ENCODE peak calls at places on chromosomes 1 and 21, in eight cellular contexts. One of them, this sample, is unnamed.

GRCh38 chr1:219066631-219067349 is 106.9 kb upstream of the LYPLAL1 start:
- DNase-seq in uterus: peak; percentile 39
- DNase-seq in sigmoid colon: no peak
- DNase-seq in adrenal gland: no peak
- DNase-seq in spleen: no peak
- DNase-seq in ovary: no peak
- DNase-seq in right lobe of liver: no peak
- DNase-seq in esophagus muscularis mucosa: no peak
- DNase-seq in this sample: no peak

GRCh38 chr1:51729156-51729823 is 112.4 kb downstream of the OSBPL9 start:
- DNase-seq in right lobe of liver: peak; percentile 97
- DNase-seq in sigmoid colon: peak; percentile 84
- DNase-seq in adrenal gland: peak; percentile 96
- DNase-seq in ovary: peak; percentile 87
- DNase-seq in uterus: peak; percentile 79
- DNase-seq in esophagus muscularis mucosa: no peak
- DNase-seq in spleen: peak; percentile 98
- DNase-seq in this sample: peak; percentile 99

GRCh38 chr1:3035871-3036645 is 14.8 kb downstream of the ACTRT2 start:
- DNase-seq in right lobe of liver: no peak
- DNase-seq in esophagus muscularis mucosa: no peak
- DNase-seq in ovary: no peak
- DNase-seq in sigmoid colon: peak; percentile 54
- DNase-seq in spleen: peak; percentile 38
- DNase-seq in uterus: no peak
- DNase-seq in adrenal gland: no peak
- DNase-seq in this sample: no peak

GRCh38 chr1:201480231-201481003 is 11.4 kb upstream of the PHLDA3 start:
- DNase-seq in spleen: peak; percentile 92
- DNase-seq in right lobe of liver: peak; percentile 85
- DNase-seq in uterus: peak; percentile 85
- DNase-seq in esophagus muscularis mucosa: no peak
- DNase-seq in adrenal gland: peak; percentile 80
- DNase-seq in ovary: peak; percentile 67
- DNase-seq in sigmoid colon: peak; percentile 92
- DNase-seq in this sample: peak; percentile 86

GRCh38 chr1:186985889-186986491 is 157.2 kb downstream of the PLA2G4A start:
- DNase-seq in ovary: no peak
- DNase-seq in uterus: no peak
- DNase-seq in sigmoid colon: no peak
- DNase-seq in adrenal gland: no peak
- DNase-seq in spleen: no peak
- DNase-seq in right lobe of liver: no peak
- DNase-seq in esophagus muscularis mucosa: no peak
- DNase-seq in this sample: no peak

GRCh38 chr1:22852144-22852543 is 120.5 kb downstream of the LACTBL1 start:
- DNase-seq in right lobe of liver: no peak
- DNase-seq in esophagus muscularis mucosa: no peak
- DNase-seq in spleen: no peak
- DNase-seq in uterus: no peak
- DNase-seq in ovary: no peak
- DNase-seq in sigmoid colon: no peak
- DNase-seq in adrenal gland: no peak
- DNase-seq in this sample: no peak

GRCh38 chr1:230022666-230023380 is 44.2 kb upstream of the GALNT2 start:
- DNase-seq in uterus: no peak
- DNase-seq in sigmoid colon: no peak
- DNase-seq in ovary: no peak
- DNase-seq in spleen: no peak
- DNase-seq in adrenal gland: no peak
- DNase-seq in esophagus muscularis mucosa: peak; percentile 75
- DNase-seq in right lobe of liver: no peak
- DNase-seq in this sample: no peak

GRCh38 chr1:197441990-197442389 is 173.9 kb downstream of the CRB1 start:
- DNase-seq in uterus: no peak
- DNase-seq in sigmoid colon: no peak
- DNase-seq in esophagus muscularis mucosa: no peak
- DNase-seq in adrenal gland: no peak
- DNase-seq in spleen: no peak
- DNase-seq in ovary: peak; percentile 52
- DNase-seq in right lobe of liver: peak; percentile 62
- DNase-seq in this sample: peak; percentile 31

GRCh38 chr1:61953076-61953789 is 211.0 kb downstream of the PATJ start:
- DNase-seq in adrenal gland: no peak
- DNase-seq in ovary: no peak
- DNase-seq in spleen: no peak
- DNase-seq in sigmoid colon: no peak
- DNase-seq in uterus: no peak
- DNase-seq in right lobe of liver: no peak
- DNase-seq in esophagus muscularis mucosa: no peak
- DNase-seq in this sample: no peak

GRCh38 chr1:20588634-20589225 is at the start of gene CDA:
- DNase-seq in spleen: peak; percentile 82
- DNase-seq in adrenal gland: no peak
- DNase-seq in esophagus muscularis mucosa: no peak
- DNase-seq in ovary: no peak
- DNase-seq in right lobe of liver: peak; percentile 80
- DNase-seq in sigmoid colon: peak; percentile 69
- DNase-seq in uterus: no peak
- DNase-seq in this sample: no peak

GRCh38 chr1:195096051-195096521 is 1512.2 kb downstream of the KCNT2 start:
- DNase-seq in sigmoid colon: no peak
- DNase-seq in uterus: no peak
- DNase-seq in ovary: no peak
- DNase-seq in adrenal gland: no peak
- DNase-seq in esophagus muscularis mucosa: no peak
- DNase-seq in right lobe of liver: peak; percentile 9
- DNase-seq in spleen: no peak
- DNase-seq in this sample: no peak

GRCh38 chr1:50417487-50417886 is 5.8 kb downstream of the DMRTA2 start:
- DNase-seq in esophagus muscularis mucosa: no peak
- DNase-seq in adrenal gland: no peak
- DNase-seq in ovary: no peak
- DNase-seq in spleen: no peak
- DNase-seq in right lobe of liver: no peak
- DNase-seq in uterus: no peak
- DNase-seq in sigmoid colon: no peak
- DNase-seq in this sample: no peak

GRCh38 chr1:184954232-184954995 is 19.9 kb downstream of the NIBAN1 start:
- DNase-seq in right lobe of liver: no peak
- DNase-seq in sigmoid colon: no peak
- DNase-seq in spleen: no peak
- DNase-seq in ovary: no peak
- DNase-seq in uterus: no peak
- DNase-seq in esophagus muscularis mucosa: peak; percentile 19
- DNase-seq in adrenal gland: no peak
- DNase-seq in this sample: no peak

GRCh38 chr1:9628541-9629444 is 22.7 kb upstream of the PIK3CD start:
- DNase-seq in spleen: peak; percentile 91
- DNase-seq in sigmoid colon: no peak
- DNase-seq in right lobe of liver: no peak
- DNase-seq in ovary: no peak
- DNase-seq in esophagus muscularis mucosa: no peak
- DNase-seq in uterus: no peak
- DNase-seq in adrenal gland: no peak
- DNase-seq in this sample: no peak

GRCh38 chr21:33396966-33397365 is 6.2 kb upstream of the IFNGR2 start:
- DNase-seq in esophagus muscularis mucosa: no peak
- DNase-seq in sigmoid colon: no peak
- DNase-seq in right lobe of liver: no peak
- DNase-seq in spleen: peak; percentile 11
- DNase-seq in uterus: no peak
- DNase-seq in ovary: no peak
- DNase-seq in adrenal gland: no peak
- DNase-seq in this sample: peak; percentile 18

GRCh38 chr21:45408811-45409261 is 3.9 kb downstream of the COL18A1 start:
- DNase-seq in spleen: peak; percentile 62
- DNase-seq in sigmoid colon: peak; percentile 66
- DNase-seq in adrenal gland: no peak
- DNase-seq in ovary: peak; percentile 45
- DNase-seq in esophagus muscularis mucosa: no peak
- DNase-seq in uterus: no peak
- DNase-seq in right lobe of liver: peak; percentile 18
- DNase-seq in this sample: no peak
- H3K27ac ChIP-seq in spleen: no peak overlapping the region
- H3K27ac ChIP-seq in sigmoid colon: no peak overlapping the region
- H3K27ac ChIP-seq in adrenal gland: peak overlapping the region; percentile 39
- H3K27ac ChIP-seq in ovary: peak overlapping the region; percentile 75
- H3K27ac ChIP-seq in esophagus muscularis mucosa: no peak overlapping the region
- H3K27ac ChIP-seq in uterus: no peak overlapping the region
- H3K27ac ChIP-seq in right lobe of liver: no peak overlapping the region
- H3K27ac ChIP-seq in this sample: peak overlapping the region; percentile 15

GRCh38 chr1:45014403-45015028 is 2.5 kb downstream of the UROD start:
- DNase-seq in spleen: peak; percentile 88
- DNase-seq in sigmoid colon: peak; percentile 86
- DNase-seq in right lobe of liver: peak; percentile 66
- DNase-seq in uterus: peak; percentile 84
- DNase-seq in ovary: peak; percentile 87
- DNase-seq in adrenal gland: peak; percentile 93
- DNase-seq in esophagus muscularis mucosa: peak; percentile 95
- DNase-seq in this sample: peak; percentile 82
- TF ChIP-seq POLR2A in spleen: no peak
- TF ChIP-seq POLR2A in sigmoid colon: no peak
- TF ChIP-seq POLR2A in right lobe of liver: no peak
- TF ChIP-seq POLR2A in uterus: no peak
- TF ChIP-seq POLR2A in ovary: no peak
- TF ChIP-seq POLR2A in adrenal gland: peak; percentile 20
- TF ChIP-seq POLR2A in esophagus muscularis mucosa: no peak
- TF ChIP-seq POLR2A in this sample: no peak

GRCh38 chr1:53945183-53945432 is 391 bp downstream of the IFT25 start:
- DNase-seq in spleen: no peak
- DNase-seq in right lobe of liver: no peak
- DNase-seq in esophagus muscularis mucosa: no peak
- DNase-seq in adrenal gland: no peak
- DNase-seq in sigmoid colon: no peak
- DNase-seq in uterus: no peak
- DNase-seq in ovary: no peak
- DNase-seq in this sample: no peak
- H3K4me1 ChIP-seq in spleen: peaks cover 18% of the 10 kb centered on the region
- H3K4me1 ChIP-seq in right lobe of liver: peaks cover 25% of the 10 kb centered on the region
- H3K4me1 ChIP-seq in esophagus muscularis mucosa: peaks cover 53% of the 10 kb centered on the region
- H3K4me1 ChIP-seq in adrenal gland: peaks cover 13% of the 10 kb centered on the region
- H3K4me1 ChIP-seq in sigmoid colon: no peaks in the 10 kb centered on the region
- H3K4me1 ChIP-seq in uterus: peaks cover 11% of the 10 kb centered on the region
- H3K4me1 ChIP-seq in ovary: peaks cover 11% of the 10 kb centered on the region
- H3K4me1 ChIP-seq in this sample: peaks cover 24% of the 10 kb centered on the region

GRCh38 chr1:226100436-226101347 is 38.2 kb downstream of the H3-3A start:
- DNase-seq in uterus: no peak
- DNase-seq in sigmoid colon: no peak
- DNase-seq in esophagus muscularis mucosa: no peak
- DNase-seq in right lobe of liver: peak; percentile 49
- DNase-seq in spleen: peak; percentile 73
- DNase-seq in adrenal gland: no peak
- DNase-seq in ovary: peak; percentile 53
- DNase-seq in this sample: peak; percentile 46
- H3K27ac ChIP-seq in uterus: no peak overlapping the region
- H3K27ac ChIP-seq in sigmoid colon: no peak overlapping the region
- H3K27ac ChIP-seq in esophagus muscularis mucosa: no peak overlapping the region
- H3K27ac ChIP-seq in right lobe of liver: no peak overlapping the region
- H3K27ac ChIP-seq in spleen: no peak overlapping the region
- H3K27ac ChIP-seq in adrenal gland: no peak overlapping the region
- H3K27ac ChIP-seq in ovary: no peak overlapping the region
- H3K27ac ChIP-seq in this sample: no peak overlapping the region

GRCh38 chr1:205774277-205775014 is 836 bp downstream of the RAB29 start:
- DNase-seq in esophagus muscularis mucosa: no peak
- DNase-seq in right lobe of liver: peak; percentile 26
- DNase-seq in spleen: peak; percentile 79
- DNase-seq in ovary: no peak
- DNase-seq in uterus: no peak
- DNase-seq in sigmoid colon: no peak
- DNase-seq in adrenal gland: no peak
- DNase-seq in this sample: peak; percentile 33

GRCh38 chr1:205777994-205778393 is 2.7 kb upstream of the RAB29 start:
- DNase-seq in sigmoid colon: no peak
- DNase-seq in spleen: no peak
- DNase-seq in esophagus muscularis mucosa: no peak
- DNase-seq in uterus: no peak
- DNase-seq in adrenal gland: no peak
- DNase-seq in right lobe of liver: no peak
- DNase-seq in ovary: no peak
- DNase-seq in this sample: no peak

GRCh38 chr1:205772607-205773032 is 2.7 kb downstream of the RAB29 start:
- DNase-seq in ovary: no peak
- DNase-seq in sigmoid colon: no peak
- DNase-seq in esophagus muscularis mucosa: no peak
- DNase-seq in spleen: no peak
- DNase-seq in uterus: no peak
- DNase-seq in right lobe of liver: no peak
- DNase-seq in adrenal gland: no peak
- DNase-seq in this sample: no peak

GRCh38 chr1:205775717-205776056 is 405 bp upstream of the RAB29 start:
- DNase-seq in sigmoid colon: no peak
- DNase-seq in adrenal gland: no peak
- DNase-seq in spleen: no peak
- DNase-seq in ovary: no peak
- DNase-seq in uterus: no peak
- DNase-seq in esophagus muscularis mucosa: no peak
- DNase-seq in right lobe of liver: no peak
- DNase-seq in this sample: no peak

DNA sequence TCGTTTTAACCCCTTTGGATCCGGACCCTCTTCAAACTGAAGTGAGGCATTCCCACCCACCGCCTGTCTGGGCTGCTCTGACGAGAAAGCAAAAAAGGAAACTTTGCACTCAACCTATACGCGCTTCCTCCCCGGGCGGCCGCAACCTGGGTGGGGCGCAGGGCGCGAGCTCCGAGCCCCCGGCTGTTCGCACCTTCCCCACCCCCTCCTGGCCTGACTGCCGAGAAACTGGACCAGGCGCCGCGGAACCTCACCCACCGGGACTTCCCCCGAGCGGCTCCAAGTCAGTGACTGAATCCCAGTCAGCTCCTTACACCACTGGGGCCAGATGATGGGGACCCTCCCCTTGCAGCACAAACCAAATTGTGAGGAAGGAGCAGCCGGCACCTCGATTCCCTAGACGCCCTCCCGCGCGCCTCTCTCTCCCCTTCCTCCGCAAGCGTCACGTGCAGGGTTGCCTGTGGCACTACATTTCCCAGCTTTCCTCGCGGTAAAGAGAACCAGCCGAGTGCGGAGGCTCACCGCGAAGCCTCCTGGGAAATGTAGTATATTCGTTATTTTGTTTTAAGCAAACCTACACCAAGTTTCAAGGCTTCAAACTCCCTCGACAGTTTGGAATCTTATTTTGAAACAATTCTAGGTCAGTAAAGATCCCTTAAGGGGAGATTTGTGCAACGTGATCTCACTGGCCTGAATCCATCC is at the start of gene RAB29:
- DNase-seq in ovary: peak; percentile 81
- DNase-seq in adrenal gland: peak; percentile 84
- DNase-seq in spleen: peak; percentile 96
- DNase-seq in sigmoid colon: peak; percentile 92
- DNase-seq in right lobe of liver: peak; percentile 79
- DNase-seq in uterus: peak; percentile 83
- DNase-seq in esophagus muscularis mucosa: peak; percentile 93
- DNase-seq in this sample: peak; percentile 81
- TF ChIP-seq POLR2A in ovary: peak; percentile 29
- TF ChIP-seq POLR2A in adrenal gland: peak; percentile 27
- TF ChIP-seq POLR2A in spleen: no peak
- TF ChIP-seq POLR2A in sigmoid colon: peak; percentile 44
- TF ChIP-seq POLR2A in right lobe of liver: peak; percentile 50
- TF ChIP-seq POLR2A in uterus: peak; percentile 47
- TF ChIP-seq POLR2A in esophagus muscularis mucosa: peak; percentile 50
- TF ChIP-seq POLR2A in this sample: peak; percentile 60

This sample was measured in thyroid gland.